ENCODE peak calls at places on chromosomes 2 and 18, in eight cellular contexts. One of them, this sample, is unnamed.
A peak's percentile ranks its signal among the peaks of the same experiment; 100 is the strongest.

GRCh38 chr2:182415771-182416170 is 11.1 kb downstream of the PDE1A start:
- DNase-seq in midbrain: no peak
- DNase-seq in activated CD8-positive, alpha-beta memory T cell treated with anti-CD3 and anti-CD28 coated beads, Interleukin-2, amount 50 U/mL, for 48 hours: no peak
- DNase-seq in mesenteric fat pad: no peak
- DNase-seq in stimulated activated naive CD8-positive, alpha-beta T cell treated with anti-CD3 and anti-CD28 coated beads, Interleukin-15, Interleukin-2, amounts not matched to agents 100 U/mL and 50 U/mL, for 24 hours: no peak
- DNase-seq in HFFc6: no peak
- DNase-seq in activated T-helper 1 cell treated with Interleukin-2 at 50 U/mL for 16 hours: no peak
- DNase-seq in transverse colon: no peak
- DNase-seq in this sample: no peak

GRCh38 chr2:206086683-206087350 is 843 bp upstream of the INO80D start:
- DNase-seq in midbrain: peak; percentile 30
- DNase-seq in activated CD8-positive, alpha-beta memory T cell treated with anti-CD3 and anti-CD28 coated beads, Interleukin-2, amount 50 U/mL, for 48 hours: no peak
- DNase-seq in mesenteric fat pad: no peak
- DNase-seq in stimulated activated naive CD8-positive, alpha-beta T cell treated with anti-CD3 and anti-CD28 coated beads, Interleukin-15, Interleukin-2, amounts not matched to agents 100 U/mL and 50 U/mL, for 24 hours: no peak
- DNase-seq in HFFc6: no peak
- DNase-seq in activated T-helper 1 cell treated with Interleukin-2 at 50 U/mL for 16 hours: no peak
- DNase-seq in transverse colon: no peak
- DNase-seq in this sample: peak; percentile 25

GRCh38 chr2:174997110-174997509 is 8.1 kb downstream of the CHN1 start:
- DNase-seq in midbrain: no peak
- DNase-seq in activated CD8-positive, alpha-beta memory T cell treated with anti-CD3 and anti-CD28 coated beads, Interleukin-2, amount 50 U/mL, for 48 hours: no peak
- DNase-seq in mesenteric fat pad: no peak
- DNase-seq in stimulated activated naive CD8-positive, alpha-beta T cell treated with anti-CD3 and anti-CD28 coated beads, Interleukin-15, Interleukin-2, amounts not matched to agents 100 U/mL and 50 U/mL, for 24 hours: no peak
- DNase-seq in HFFc6: no peak
- DNase-seq in activated T-helper 1 cell treated with Interleukin-2 at 50 U/mL for 16 hours: no peak
- DNase-seq in transverse colon: no peak
- DNase-seq in this sample: no peak

GRCh38 chr2:9057939-9058761 is 54.7 kb upstream of the MBOAT2 start:
- DNase-seq in midbrain: no peak
- DNase-seq in activated CD8-positive, alpha-beta memory T cell treated with anti-CD3 and anti-CD28 coated beads, Interleukin-2, amount 50 U/mL, for 48 hours: no peak
- DNase-seq in mesenteric fat pad: no peak
- DNase-seq in stimulated activated naive CD8-positive, alpha-beta T cell treated with anti-CD3 and anti-CD28 coated beads, Interleukin-15, Interleukin-2, amounts not matched to agents 100 U/mL and 50 U/mL, for 24 hours: no peak
- DNase-seq in HFFc6: peak; percentile 74
- DNase-seq in activated T-helper 1 cell treated with Interleukin-2 at 50 U/mL for 16 hours: no peak
- DNase-seq in transverse colon: no peak
- DNase-seq in this sample: no peak

GRCh38 chr18:23458830-23459529 is 5.9 kb downstream of the RIOK3 start:
- DNase-seq in midbrain: no peak
- DNase-seq in activated CD8-positive, alpha-beta memory T cell treated with anti-CD3 and anti-CD28 coated beads, Interleukin-2, amount 50 U/mL, for 48 hours: no peak
- DNase-seq in mesenteric fat pad: no peak
- DNase-seq in stimulated activated naive CD8-positive, alpha-beta T cell treated with anti-CD3 and anti-CD28 coated beads, Interleukin-15, Interleukin-2, amounts not matched to agents 100 U/mL and 50 U/mL, for 24 hours: no peak
- DNase-seq in HFFc6: no peak
- DNase-seq in activated T-helper 1 cell treated with Interleukin-2 at 50 U/mL for 16 hours: no peak
- DNase-seq in transverse colon: no peak
- DNase-seq in this sample: no peak

GRCh38 chr18:24470022-24470618 is 9.7 kb downstream of the HRH4 start:
- DNase-seq in midbrain: no peak
- DNase-seq in activated CD8-positive, alpha-beta memory T cell treated with anti-CD3 and anti-CD28 coated beads, Interleukin-2, amount 50 U/mL, for 48 hours: no peak
- DNase-seq in mesenteric fat pad: no peak
- DNase-seq in stimulated activated naive CD8-positive, alpha-beta T cell treated with anti-CD3 and anti-CD28 coated beads, Interleukin-15, Interleukin-2, amounts not matched to agents 100 U/mL and 50 U/mL, for 24 hours: no peak
- DNase-seq in HFFc6: no peak
- DNase-seq in activated T-helper 1 cell treated with Interleukin-2 at 50 U/mL for 16 hours: no peak
- DNase-seq in transverse colon: no peak
- DNase-seq in this sample: no peak

GRCh38 chr2:159129807-159130206 is 156.7 kb downstream of the WDSUB1 start:
- DNase-seq in midbrain: peak; percentile 39
- DNase-seq in activated CD8-positive, alpha-beta memory T cell treated with anti-CD3 and anti-CD28 coated beads, Interleukin-2, amount 50 U/mL, for 48 hours: no peak
- DNase-seq in mesenteric fat pad: no peak
- DNase-seq in stimulated activated naive CD8-positive, alpha-beta T cell treated with anti-CD3 and anti-CD28 coated beads, Interleukin-15, Interleukin-2, amounts not matched to agents 100 U/mL and 50 U/mL, for 24 hours: no peak
- DNase-seq in HFFc6: no peak
- DNase-seq in activated T-helper 1 cell treated with Interleukin-2 at 50 U/mL for 16 hours: no peak
- DNase-seq in transverse colon: no peak
- DNase-seq in this sample: no peak

GRCh38 chr2:212995920-212996319 is 155.5 kb downstream of the IKZF2 start:
- DNase-seq in midbrain: no peak
- DNase-seq in activated CD8-positive, alpha-beta memory T cell treated with anti-CD3 and anti-CD28 coated beads, Interleukin-2, amount 50 U/mL, for 48 hours: no peak
- DNase-seq in mesenteric fat pad: no peak
- DNase-seq in stimulated activated naive CD8-positive, alpha-beta T cell treated with anti-CD3 and anti-CD28 coated beads, Interleukin-15, Interleukin-2, amounts not matched to agents 100 U/mL and 50 U/mL, for 24 hours: no peak
- DNase-seq in HFFc6: peak; percentile 52
- DNase-seq in activated T-helper 1 cell treated with Interleukin-2 at 50 U/mL for 16 hours: no peak
- DNase-seq in transverse colon: no peak
- DNase-seq in this sample: no peak

GRCh38 chr2:24351981-24352380 is 8.4 kb downstream of the ITSN2 start:
- DNase-seq in midbrain: no peak
- DNase-seq in activated CD8-positive, alpha-beta memory T cell treated with anti-CD3 and anti-CD28 coated beads, Interleukin-2, amount 50 U/mL, for 48 hours: no peak
- DNase-seq in mesenteric fat pad: no peak
- DNase-seq in stimulated activated naive CD8-positive, alpha-beta T cell treated with anti-CD3 and anti-CD28 coated beads, Interleukin-15, Interleukin-2, amounts not matched to agents 100 U/mL and 50 U/mL, for 24 hours: no peak
- DNase-seq in HFFc6: no peak
- DNase-seq in activated T-helper 1 cell treated with Interleukin-2 at 50 U/mL for 16 hours: no peak
- DNase-seq in transverse colon: no peak
- DNase-seq in this sample: no peak

GRCh38 chr2:224584768-224585204 is 377 bp downstream of the CUL3 start:
- DNase-seq in midbrain: no peak
- DNase-seq in activated CD8-positive, alpha-beta memory T cell treated with anti-CD3 and anti-CD28 coated beads, Interleukin-2, amount 50 U/mL, for 48 hours: peak; percentile 83
- DNase-seq in mesenteric fat pad: no peak
- DNase-seq in stimulated activated naive CD8-positive, alpha-beta T cell treated with anti-CD3 and anti-CD28 coated beads, Interleukin-15, Interleukin-2, amounts not matched to agents 100 U/mL and 50 U/mL, for 24 hours: peak; percentile 63
- DNase-seq in HFFc6: no peak
- DNase-seq in activated T-helper 1 cell treated with Interleukin-2 at 50 U/mL for 16 hours: peak; percentile 48
- DNase-seq in transverse colon: peak; percentile 58
- DNase-seq in this sample: peak; percentile 24

GRCh38 chr2:109724533-109725460 is 69.3 kb upstream of the RGPD5 start:
- DNase-seq in midbrain: no peak
- DNase-seq in activated CD8-positive, alpha-beta memory T cell treated with anti-CD3 and anti-CD28 coated beads, Interleukin-2, amount 50 U/mL, for 48 hours: peak; percentile 25
- DNase-seq in mesenteric fat pad: peak; percentile 81
- DNase-seq in stimulated activated naive CD8-positive, alpha-beta T cell treated with anti-CD3 and anti-CD28 coated beads, Interleukin-15, Interleukin-2, amounts not matched to agents 100 U/mL and 50 U/mL, for 24 hours: no peak
- DNase-seq in HFFc6: no peak
- DNase-seq in activated T-helper 1 cell treated with Interleukin-2 at 50 U/mL for 16 hours: no peak
- DNase-seq in transverse colon: no peak
- DNase-seq in this sample: no peak

GRCh38 chr2:7516447-7517121 is 599.4 kb downstream of the RNF144A start:
- DNase-seq in midbrain: no peak
- DNase-seq in activated CD8-positive, alpha-beta memory T cell treated with anti-CD3 and anti-CD28 coated beads, Interleukin-2, amount 50 U/mL, for 48 hours: no peak
- DNase-seq in mesenteric fat pad: no peak
- DNase-seq in stimulated activated naive CD8-positive, alpha-beta T cell treated with anti-CD3 and anti-CD28 coated beads, Interleukin-15, Interleukin-2, amounts not matched to agents 100 U/mL and 50 U/mL, for 24 hours: no peak
- DNase-seq in HFFc6: no peak
- DNase-seq in activated T-helper 1 cell treated with Interleukin-2 at 50 U/mL for 16 hours: no peak
- DNase-seq in transverse colon: no peak
- DNase-seq in this sample: no peak